ENCODE peak calls at places on chromosomes 7 and 10, in eight cellular contexts. C is cardiac muscle cell, A is ascending aorta, Z is mesenchymal stem cell, R is neuronal stem cell, S is transverse colon, K is ovary, J is H9. L is an unnamed sample. For H3K4me1, the result is how much of the 10 kb centered on the place peaks cover.

GRCh38 chr7:94394399-94395140 is at the start of gene COL1A2:
- DNase-seq in C (peak), Z (peak), S (peak), K (peak), R (peak), A (peak), J (peak), L (no peak)

GRCh38 chr7:150800576-150801241 is at the start of gene TMEM176A:
- DNase-seq in K (peak), J (no peak), S (peak), R (no peak), C (no peak), Z (no peak), A (no peak), L (no peak)

GRCh38 chr10:83983578-83984255 is 155.6 kb upstream of the GHITM start:
- DNase-seq in R (no peak), A (no peak), K (no peak), C (no peak), S (no peak), Z (peak), J (peak), L (no peak)

GRCh38 chr7:126959649-126960048 is 293.1 kb downstream of the GRM8 start:
- DNase-seq in Z (no peak), R (no peak), S (no peak), A (no peak), K (no peak), J (no peak), C (no peak), L (no peak)

GRCh38 chr7:27593226-27593625 is 69.5 kb downstream of the HIBADH start:
- DNase-seq in Z (no peak), C (no peak), R (no peak), S (no peak), K (no peak), A (no peak), J (no peak), L (no peak)

GRCh38 chr10:11827414-11827813 is 4.3 kb downstream of the PROSER2 start:
- DNase-seq in S (no peak), C (no peak), A (no peak), K (no peak), J (no peak), R (no peak), Z (no peak), L (no peak)

GRCh38 chr7:51350195-51350896 is 33.7 kb upstream of the COBL start:
- DNase-seq in A (no peak), Z (peak), K (no peak), R (no peak), J (no peak), C (peak), S (peak), L (peak)

GRCh38 chr10:44990965-44991364 is 9.8 kb upstream of the ZNF22 start:
- DNase-seq in R (no peak), Z (no peak), C (no peak), S (no peak), J (peak), A (peak), K (no peak), L (no peak)

GRCh38 chr10:32415361-32415760 is 30.6 kb upstream of the CCDC7 start:
- DNase-seq in S (no peak), J (no peak), C (no peak), K (no peak), Z (no peak), R (no peak), A (no peak), L (no peak)

GRCh38 chr7:25014735-25015134 is 34.8 kb upstream of the OSBPL3 start:
- DNase-seq in S (no peak), R (no peak), Z (peak), J (no peak), C (no peak), K (no peak), A (no peak), L (no peak)

GRCh38 chr10:44990302-44990655 is 10.4 kb upstream of the ZNF22 start:
- DNase-seq in R (peak), A (peak), S (no peak), J (peak), K (no peak), C (peak), Z (no peak), L (no peak)

DNA sequence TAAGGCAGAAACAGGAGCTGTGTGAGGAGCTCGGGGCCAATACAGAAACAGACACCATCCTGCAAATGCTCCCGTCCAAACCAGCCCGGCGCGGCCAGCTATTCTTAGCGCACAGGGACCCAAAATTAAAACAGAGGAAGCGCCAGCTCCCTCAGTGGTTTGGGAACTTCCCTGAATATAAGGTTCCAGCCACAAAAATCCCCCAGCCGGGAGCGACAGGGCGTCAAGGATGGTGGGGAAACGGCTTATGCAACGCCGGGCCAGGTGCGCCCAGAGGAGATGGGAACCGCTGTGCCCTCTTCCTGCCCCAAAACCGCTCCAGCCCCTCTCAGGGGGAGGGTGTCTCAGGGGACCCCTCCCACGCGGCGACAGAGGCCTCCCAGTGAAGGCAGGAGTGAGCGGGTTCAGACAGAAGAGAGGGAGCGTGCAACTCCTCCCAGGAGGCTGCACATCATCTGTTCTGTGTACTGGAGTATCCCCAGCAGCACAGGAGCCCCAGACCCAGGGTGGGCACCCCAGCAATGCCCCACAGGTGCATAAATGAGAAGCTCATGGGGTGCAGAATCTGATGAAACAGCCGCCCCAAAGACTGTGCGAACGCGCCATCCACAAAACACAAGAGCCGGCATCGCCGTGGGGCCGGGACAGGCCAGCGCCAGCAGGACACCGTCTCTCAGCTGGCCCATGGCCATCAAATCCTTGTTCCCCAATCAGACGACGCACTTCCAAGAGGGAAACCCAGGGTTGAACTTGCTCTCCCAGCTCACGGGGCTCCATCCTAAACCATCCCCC is 73.9 kb upstream of the PDGFA start:
- DNase-seq in J (no peak), S (no peak), K (no peak), R (no peak), C (no peak), A (no peak), Z (no peak), L (no peak)
- H3K27ac ChIP-seq in J (no peak), S (no peak), K (peak), R (no peak), C (no peak), A (peak), Z (no peak), L (no peak)

GRCh38 chr10:5940807-5941218 is 36.5 kb downstream of the IL15RA start:
- DNase-seq in Z (no peak), J (no peak), R (no peak), K (no peak), A (no peak), C (no peak), S (no peak), L (no peak)
- H3K4me1 ChIP-seq in Z (under half), J (under half), R (under half), K (under half), A (under half), C (under half), S (under half), L (under half)

GRCh38 chr10:30059209-30060107 is at the start of gene JCAD:
- DNase-seq in R (peak), S (peak), C (peak), A (peak), K (peak), Z (peak), J (peak), L (peak)
- H3K27ac ChIP-seq in R (no peak), S (peak), C (peak), A (peak), K (peak), Z (peak), J (no peak), L (peak)

DNA sequence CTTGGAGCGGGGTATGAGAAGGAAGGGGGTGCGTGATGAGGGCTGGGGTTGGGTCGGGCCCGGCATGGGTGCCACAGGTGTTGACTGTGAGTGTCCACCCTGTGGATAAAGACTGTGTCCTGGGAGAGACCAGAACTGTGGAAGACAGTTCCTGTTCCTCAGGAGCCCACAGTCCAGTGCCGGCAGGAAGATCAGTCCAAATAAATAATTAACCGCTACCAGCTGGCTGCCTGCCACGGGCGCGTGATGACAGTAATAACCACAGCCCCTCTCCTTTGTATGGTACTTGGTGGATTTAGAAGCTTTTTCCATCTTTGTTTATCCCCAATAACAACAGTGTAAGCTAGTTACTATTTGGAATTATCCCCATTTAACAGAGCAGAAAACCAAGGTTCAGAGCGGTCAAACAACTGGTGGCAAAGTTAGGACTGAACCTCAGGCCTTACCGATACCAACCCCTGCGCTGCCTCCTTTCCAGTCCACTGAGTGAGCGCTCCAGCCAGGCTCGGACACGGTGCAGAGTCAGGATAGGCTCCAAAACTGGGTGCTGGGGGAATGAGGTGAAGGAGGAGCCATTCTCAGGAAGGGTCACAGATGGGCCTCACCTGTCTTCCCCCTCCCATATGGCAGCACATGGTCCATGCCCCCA is 5.1 kb downstream of the ZMIZ1 start:
- DNase-seq in C (no peak), K (peak), S (peak), R (no peak), Z (peak), A (no peak), J (no peak), L (no peak)
- H3K4me1 ChIP-seq in C (half or more), K (under half), S (half or more), R (under half), Z (half or more), A (under half), J (under half), L (under half)

DNA sequence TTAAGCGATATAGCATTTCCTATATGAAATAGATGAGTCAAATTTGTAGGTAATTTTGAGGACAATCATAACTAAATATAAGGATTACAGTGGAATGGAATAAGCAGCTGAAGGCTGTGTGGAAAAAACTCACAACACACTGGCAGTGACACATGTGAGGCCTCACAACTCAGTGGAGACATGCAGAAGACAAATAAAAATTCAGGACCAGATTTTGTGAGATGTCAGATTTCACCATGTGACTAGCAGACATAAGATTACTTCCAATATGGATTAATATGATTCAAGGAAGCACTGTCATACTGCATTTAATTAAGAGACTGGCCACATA is 17.6 kb downstream of the ERLIN1 start:
- DNase-seq in J (no peak), K (no peak), A (no peak), S (no peak), C (no peak), R (no peak), Z (no peak), L (no peak)
- H3K27ac ChIP-seq in J (no peak), K (no peak), A (no peak), S (peak), C (no peak), R (no peak), Z (no peak), L (no peak)

DNA sequence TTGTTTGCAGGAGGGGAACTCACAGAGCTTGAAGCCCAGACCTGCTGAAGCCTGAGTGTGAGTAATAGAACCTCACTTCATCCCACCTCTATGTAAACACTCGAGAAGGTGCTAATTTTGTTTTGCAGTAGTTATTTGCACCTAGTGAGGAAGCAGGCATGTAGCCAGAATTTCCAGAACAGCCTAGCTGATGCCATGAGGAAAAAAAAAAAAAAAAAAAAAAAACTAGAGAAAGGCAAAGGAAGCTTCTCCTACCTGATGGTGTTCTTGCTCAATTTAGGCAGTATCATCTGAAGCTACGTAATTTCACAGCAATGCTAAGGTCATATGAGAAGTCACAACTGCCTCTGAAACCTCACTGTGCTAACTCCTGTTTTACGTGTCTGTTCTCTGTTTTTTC is 13.6 kb upstream of the GPR37 start:
- DNase-seq in C (no peak), Z (no peak), R (no peak), J (no peak), K (no peak), A (no peak), S (no peak), L (no peak)
- H3K4me1 ChIP-seq in C (under half), Z (under half), R (under half), J (under half), K (under half), A (under half), S (under half), L (under half)

DNA sequence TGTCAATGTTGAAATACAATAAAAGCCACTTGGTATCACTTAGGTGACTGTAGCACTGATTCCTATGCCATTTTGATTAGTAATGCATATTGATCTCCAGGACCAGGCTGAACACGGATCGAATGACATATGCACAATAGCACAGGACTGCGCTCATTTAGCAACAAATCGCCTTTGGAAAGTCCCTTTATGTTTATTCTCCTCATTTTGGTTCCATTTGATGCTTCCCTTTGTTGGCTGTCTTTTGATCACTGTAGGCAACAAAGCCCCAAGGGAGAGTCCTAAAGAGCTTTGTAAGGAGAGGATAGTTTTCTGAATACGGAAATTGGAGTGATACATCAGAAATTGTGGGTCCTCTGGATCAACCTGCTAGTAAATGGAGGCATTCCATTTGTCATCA is 1111.5 kb downstream of the SORCS1 start:
- DNase-seq in J (no peak), C (no peak), K (no peak), R (no peak), Z (no peak), A (no peak), S (no peak), L (no peak)
- H3K27ac ChIP-seq in J (no peak), C (no peak), K (no peak), R (no peak), Z (no peak), A (no peak), S (no peak), L (no peak)

GRCh38 chr10:7787150-7787856 is 490 bp downstream of the KIN start:
- DNase-seq in Z (peak), A (no peak), K (no peak), S (no peak), R (no peak), C (no peak), J (no peak), L (no peak)

GRCh38 chr10:7792541-7792940 is 4.6 kb downstream of the ATP5F1C start:
- DNase-seq in J (no peak), Z (no peak), R (no peak), C (no peak), S (no peak), K (no peak), A (no peak), L (no peak)

GRCh38 chr10:7787857-7788639 is at the start of the genes ATP5F1C and KIN:
- DNase-seq in Z (peak), K (peak), J (peak), C (peak), S (peak), A (peak), R (peak), L (peak)

GRCh38 chr10:7788640-7789335 is 811 bp downstream of the ATP5F1C start:
- DNase-seq in S (no peak), R (no peak), C (peak), A (no peak), K (no peak), J (no peak), Z (peak), L (no peak)

GRCh38 chr10:7789390-7789789 is 1.4 kb downstream of the ATP5F1C start:
- DNase-seq in Z (peak), A (no peak), K (no peak), C (peak), J (no peak), S (no peak), R (no peak), L (no peak)
- H3K4me1 ChIP-seq in Z (under half), A (under half), K (under half), C (under half), J (under half), S (half or more), R (under half), L (under half)

GRCh38 chr10:118500477-118501104 is 94.9 kb downstream of the PRLHR start:
- DNase-seq in Z (no peak), A (no peak), C (no peak), K (no peak), R (no peak), J (no peak), S (no peak), L (no peak)
- H3K27ac ChIP-seq in Z (no peak), A (no peak), C (no peak), K (no peak), R (no peak), J (no peak), S (no peak), L (no peak)